ENCODE peak calls at places on chromosomes 6 and 20, in seven cellular contexts. F is thoracic aorta; U is fibroblast of lung; L is heart left ventricle; R is pancreas; Y is stomach; O is CD8-positive, alpha-beta T cell. H is an unnamed sample.

GRCh38 chr6:50185006-50185405 is 135.3 kb upstream of the DEFB112 start:
- DNase-seq in F (no peak), U (no peak), L (no peak), R (no peak), Y (no peak), O (no peak), H (no peak)

GRCh38 chr20:25058051-25058796 is at the start of gene ACSS1:
- DNase-seq in F (no peak), U (peak), L (peak), R (peak), Y (peak), O (peak), H (no peak)

GRCh38 chr6:25883991-25884390 is 9.9 kb upstream of the SLC17A3 start:
- DNase-seq in F (no peak), U (peak), L (no peak), R (no peak), Y (no peak), O (no peak), H (no peak)

GRCh38 chr6:161301338-161301737 is 27.5 kb upstream of the AGPAT4 start:
- DNase-seq in F (no peak), U (peak), L (no peak), R (no peak), Y (no peak), O (no peak), H (no peak)

GRCh38 chr20:46357030-46357514 is 48.8 kb upstream of the CDH22 start:
- DNase-seq in F (no peak), U (no peak), L (no peak), R (no peak), Y (peak), O (no peak), H (no peak)

GRCh38 chr6:109743739-109744138 is 52.6 kb downstream of the FIG4 start:
- DNase-seq in F (no peak), U (peak), L (no peak), R (no peak), Y (no peak), O (no peak), H (peak)

GRCh38 chr6:46772754-46773153 is 20.4 kb upstream of the MEP1A start:
- DNase-seq in F (no peak), U (no peak), L (peak), R (peak), Y (no peak), O (no peak), H (no peak)

GRCh38 chr6:16196260-16196914 is 42.0 kb upstream of the GMPR start:
- DNase-seq in F (no peak), U (no peak), L (no peak), R (no peak), Y (no peak), O (no peak), H (no peak)

GRCh38 chr6:36592221-36592655 is 1.9 kb upstream of the SRSF3 start:
- DNase-seq in F (no peak), U (no peak), L (no peak), R (no peak), Y (no peak), O (no peak), H (no peak)

GRCh38 chr6:150236544-150236943 is 93.7 kb downstream of the PPP1R14C start:
- DNase-seq in F (no peak), U (no peak), L (no peak), R (peak), Y (no peak), O (no peak), H (no peak)

GRCh38 chr6:72272958-72273357 is 348.9 kb upstream of the KCNQ5 start:
- DNase-seq in F (no peak), U (peak), L (no peak), R (no peak), Y (no peak), O (no peak), H (peak)

GRCh38 chr6:47595785-47596184 is 102.6 kb upstream of the ADGRF4 start:
- DNase-seq in F (no peak), U (no peak), L (no peak), R (peak), Y (no peak), O (no peak), H (no peak)

GRCh38 chr6:77837034-77837784 is 184.4 kb downstream of the MEI4 start:
- DNase-seq in F (no peak), U (no peak), L (no peak), R (no peak), Y (no peak), O (no peak), H (no peak)

GRCh38 chr20:21251278-21251677 is 51.9 kb upstream of the XRN2 start:
- DNase-seq in F (no peak), U (peak), L (no peak), R (no peak), Y (no peak), O (no peak), H (no peak)

GRCh38 chr6:89368107-89368506 is 15.6 kb upstream of the UBE2J1 start:
- DNase-seq in F (no peak), U (peak), L (peak), R (peak), Y (peak), O (peak), H (no peak)

GRCh38 chr20:37856932-37857660 is 45.8 kb upstream of the VSTM2L start:
- DNase-seq in F (no peak), U (peak), L (no peak), R (no peak), Y (no peak), O (no peak), H (peak)

GRCh38 chr6:57421503-57421902 is 104.1 kb downstream of the PRIM2 start:
- DNase-seq in F (no peak), U (peak), L (no peak), R (no peak), Y (no peak), O (no peak), H (no peak)

GRCh38 chr6:34152042-34152524 is 6.2 kb upstream of the GRM4 start:
- DNase-seq in F (no peak), U (no peak), L (no peak), R (no peak), Y (no peak), O (no peak), H (no peak)

GRCh38 chr20:59031326-59032022 is 661 bp downstream of the ATP5F1E start:
- DNase-seq in F (no peak), U (no peak), L (no peak), R (no peak), Y (no peak), O (no peak), H (no peak)

GRCh38 chr6:24768361-24768760 is 6.4 kb upstream of the GMNN start:
- DNase-seq in F (no peak), U (peak), L (no peak), R (no peak), Y (no peak), O (no peak), H (no peak)

GRCh38 chr6:75794351-75794846 is 45.4 kb downstream of the MYO6 start:
- DNase-seq in F (no peak), U (no peak), L (no peak), R (no peak), Y (no peak), O (no peak), H (no peak)

GRCh38 chr6:125846292-125847024 is 55.7 kb downstream of the NCOA7 start:
- DNase-seq in F (no peak), U (no peak), L (no peak), R (no peak), Y (no peak), O (no peak), H (no peak)

GRCh38 chr20:49862607-49863200 is 50.1 kb downstream of the SLC9A8 start:
- DNase-seq in F (no peak), U (no peak), L (no peak), R (no peak), Y (no peak), O (no peak), H (no peak)

GRCh38 chr6:10847684-10848083 is 9.3 kb upstream of the MAK start:
- DNase-seq in F (no peak), U (no peak), L (no peak), R (no peak), Y (no peak), O (no peak), H (no peak)

GRCh38 chr6:104527761-104528415 is 331.8 kb downstream of the HACE1 start:
- DNase-seq in F (peak), U (peak), L (no peak), R (no peak), Y (no peak), O (no peak), H (no peak)

GRCh38 chr6:70221025-70221714 is 81.7 kb downstream of the COL9A1 start:
- DNase-seq in F (no peak), U (peak), L (no peak), R (no peak), Y (no peak), O (no peak), H (no peak)

GRCh38 chr6:163725008-163725941 is 310.8 kb downstream of the QKI start:
- DNase-seq in F (no peak), U (no peak), L (no peak), R (no peak), Y (no peak), O (no peak), H (no peak)

GRCh38 chr6:31399589-31400466 is 3.6 kb upstream of the MICA start:
- DNase-seq in F (peak), U (peak), L (peak), R (peak), Y (peak), O (peak), H (peak)

GRCh38 chr6:31401403-31401802 is 2.0 kb upstream of the MICA start:
- DNase-seq in F (no peak), U (peak), L (no peak), R (no peak), Y (peak), O (no peak), H (peak)

GRCh38 chr6:31400467-31401289 is 2.7 kb upstream of the MICA start:
- DNase-seq in F (no peak), U (peak), L (peak), R (peak), Y (peak), O (peak), H (no peak)

GRCh38 chr6:31403283-31403989 is at the start of gene MICA:
- DNase-seq in F (peak), U (peak), L (peak), R (peak), Y (peak), O (peak), H (peak)

GRCh38 chr6:31402324-31403282 is 792 bp upstream of the MICA start:
- DNase-seq in F (no peak), U (peak), L (no peak), R (peak), Y (peak), O (no peak), H (no peak)
- TF ChIP-seq CTCF in F (no peak), U (no peak), L (no peak), R (no peak), Y (no peak), O (no peak), H (no peak)

GRCh38 chr20:8231038-8231437 is 99.0 kb downstream of the PLCB1 start:
- DNase-seq in F (no peak), U (no peak), L (no peak), R (peak), Y (no peak), O (no peak), H (no peak)

GRCh38 chr20:8229090-8229489 is 97.0 kb downstream of the PLCB1 start:
- DNase-seq in F (no peak), U (no peak), L (no peak), R (no peak), Y (no peak), O (no peak), H (no peak)

GRCh38 chr20:8232332-8232731 is 100.3 kb downstream of the PLCB1 start:
- DNase-seq in F (no peak), U (no peak), L (no peak), R (no peak), Y (no peak), O (no peak), H (no peak)

GRCh38 chr20:8234580-8234979 is 102.5 kb downstream of the PLCB1 start:
- DNase-seq in F (no peak), U (no peak), L (no peak), R (no peak), Y (no peak), O (no peak), H (no peak)
- H3K4me3 ChIP-seq in F (no peak), U (no peak), L (no peak), R (no peak), Y (no peak), O (no peak), H (no peak)

GRCh38 chr6:43253401-43253800 is 10.1 kb downstream of the TTBK1 start:
- DNase-seq in F (no peak), U (no peak), L (no peak), R (no peak), Y (no peak), O (no peak), H (no peak)

GRCh38 chr6:43256670-43257664 is 13.7 kb downstream of the TTBK1 start:
- DNase-seq in F (no peak), U (no peak), L (no peak), R (no peak), Y (no peak), O (no peak), H (no peak)

GRCh38 chr6:43254138-43254817 is 11.0 kb downstream of the TTBK1 start:
- DNase-seq in F (no peak), U (no peak), L (no peak), R (no peak), Y (no peak), O (no peak), H (no peak)

GRCh38 chr6:43254846-43255245 is 11.6 kb downstream of the TTBK1 start:
- DNase-seq in F (no peak), U (no peak), L (no peak), R (no peak), Y (no peak), O (no peak), H (no peak)

GRCh38 chr6:43255408-43256054 is 12.2 kb downstream of the TTBK1 start:
- DNase-seq in F (no peak), U (no peak), L (no peak), R (no peak), Y (no peak), O (no peak), H (no peak)
- H3K27ac ChIP-seq in F (no peak), U (no peak), L (no peak), R (no peak), Y (no peak), O (no peak), H (no peak)

DNA sequence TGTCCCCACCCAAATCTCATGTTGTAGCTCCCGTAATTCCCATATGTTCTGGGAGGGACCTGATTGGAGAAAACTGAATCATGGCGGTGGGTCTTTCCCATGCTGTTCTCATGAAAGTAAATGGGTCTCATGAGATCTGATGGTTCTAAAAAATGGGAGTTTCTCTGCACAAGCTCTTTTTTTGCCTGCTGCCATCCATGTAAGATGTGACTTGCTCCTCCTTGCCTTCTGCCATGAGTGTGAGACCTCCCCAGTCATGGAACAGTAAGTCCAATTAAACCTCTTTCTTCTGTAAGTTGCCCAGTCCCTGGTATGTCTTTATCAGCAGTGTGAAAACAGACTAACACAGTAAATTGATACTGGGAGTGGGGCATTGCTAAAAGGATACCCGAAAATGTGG is 1218.4 kb upstream of the CITED2 start:
- DNase-seq in F (no peak), U (no peak), L (no peak), R (no peak), Y (no peak), O (no peak), H (no peak)
- TF ChIP-seq CTCF in F (no peak), U (no peak), L (no peak), R (no peak), Y (no peak), O (no peak), H (no peak)

GRCh38 chr20:54711061-54711460 is 235.7 kb downstream of the DOK5 start:
- DNase-seq in F (no peak), U (no peak), L (no peak), R (no peak), Y (no peak), O (no peak), H (no peak)

GRCh38 chr20:54713727-54714126 is 238.3 kb downstream of the DOK5 start:
- DNase-seq in F (no peak), U (no peak), L (no peak), R (peak), Y (no peak), O (no peak), H (no peak)

GRCh38 chr20:54716790-54717189 is 241.4 kb downstream of the DOK5 start:
- DNase-seq in F (no peak), U (no peak), L (no peak), R (no peak), Y (no peak), O (no peak), H (no peak)

GRCh38 chr20:54714817-54715216 is 239.4 kb downstream of the DOK5 start:
- DNase-seq in F (no peak), U (no peak), L (no peak), R (no peak), Y (no peak), O (no peak), H (no peak)

DNA sequence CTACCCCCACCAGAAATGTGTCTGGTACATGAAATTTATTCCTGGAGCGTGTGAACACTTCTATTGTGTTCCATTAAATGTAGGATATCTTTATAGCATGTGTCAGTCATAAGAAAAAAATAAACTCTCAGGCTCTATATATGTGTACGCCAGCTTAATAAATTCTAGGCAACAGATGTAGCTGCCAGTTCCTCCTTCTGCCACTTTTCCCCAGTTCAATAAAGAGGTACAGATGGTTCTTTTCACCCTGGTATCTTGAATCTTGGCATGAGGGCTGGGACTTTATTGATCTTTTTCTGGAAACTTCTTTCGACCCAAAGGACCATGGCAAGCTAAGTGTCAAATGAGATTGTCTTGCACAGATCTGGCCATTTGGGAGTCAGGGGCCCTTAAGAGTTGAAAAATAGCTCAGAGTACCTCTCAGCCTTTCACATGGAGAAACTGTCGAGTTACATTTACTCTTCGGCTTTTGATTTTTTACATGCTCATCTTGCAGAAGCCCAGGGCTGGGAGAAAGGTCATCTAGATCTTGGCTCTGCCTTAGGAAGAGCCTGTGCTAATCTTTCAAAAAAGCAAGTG is 240.9 kb downstream of the DOK5 start:
- DNase-seq in F (no peak), U (no peak), L (no peak), R (no peak), Y (no peak), O (no peak), H (no peak)
- H3K4me3 ChIP-seq in F (no peak), U (no peak), L (no peak), R (no peak), Y (no peak), O (no peak), H (no peak)

DNA sequence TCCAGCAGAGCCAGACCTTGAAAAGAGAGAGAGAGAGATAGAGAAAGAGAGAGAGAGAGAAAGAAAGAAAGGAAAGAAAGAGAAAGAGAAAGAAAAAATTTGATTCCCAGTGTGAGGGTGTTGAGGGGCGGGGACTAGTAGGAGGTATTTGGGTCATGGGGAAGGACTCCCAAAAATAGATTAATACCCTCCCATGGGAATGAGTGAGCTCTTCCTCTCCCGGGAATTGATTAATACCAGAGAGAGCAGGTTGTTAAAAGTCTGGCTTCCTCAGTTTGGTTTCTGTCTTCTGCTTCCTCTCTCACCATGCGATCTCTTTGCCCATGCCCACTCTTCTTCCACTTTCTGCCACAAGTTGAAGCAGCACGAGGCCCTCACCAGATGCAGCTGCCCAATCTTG is 28.8 kb upstream of the CFAP206 start:
- DNase-seq in F (no peak), U (no peak), L (no peak), R (no peak), Y (no peak), O (no peak), H (no peak)
- H3K27ac ChIP-seq in F (no peak), U (no peak), L (no peak), R (no peak), Y (no peak), O (no peak), H (no peak)

DNA sequence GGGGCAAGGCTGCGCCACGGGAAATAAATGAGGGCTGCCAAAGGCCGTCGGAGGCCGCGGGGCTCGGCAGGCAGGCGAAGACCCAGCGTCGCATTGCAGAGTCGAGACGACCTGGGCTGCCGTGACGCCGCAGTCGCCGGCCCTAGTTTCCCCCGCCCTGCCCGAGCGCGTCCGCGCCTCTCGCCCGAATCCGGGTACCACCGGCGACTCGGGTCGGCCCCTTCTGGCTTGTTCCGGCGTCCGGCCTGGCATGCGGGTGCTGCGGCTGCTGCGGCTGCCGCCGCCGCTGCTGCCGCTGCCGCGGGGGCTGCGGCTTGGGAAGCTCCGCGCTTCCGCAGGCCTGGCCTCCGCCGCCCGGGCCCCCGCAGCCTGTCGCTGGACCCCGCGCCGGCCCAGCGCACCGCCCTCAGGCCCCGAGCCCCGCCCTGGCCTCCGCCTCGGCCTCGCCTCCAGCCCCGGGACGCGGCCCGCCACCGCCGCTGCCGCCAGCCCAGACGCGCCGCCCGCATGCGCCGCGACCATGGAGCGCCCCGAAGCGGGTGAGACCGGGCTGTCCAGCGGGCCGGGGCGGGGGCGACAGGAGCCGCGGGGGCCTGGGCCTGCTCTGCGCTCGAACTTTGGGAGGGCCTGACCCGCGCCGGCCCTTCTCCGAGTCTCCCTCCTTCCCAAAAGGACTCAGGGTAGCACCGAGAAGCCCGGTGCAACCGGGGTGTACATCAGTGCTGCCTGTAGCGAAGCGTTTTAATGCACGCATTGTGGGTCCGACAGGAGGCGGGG is at the start of gene AKAP7:
- DNase-seq in F (peak), U (peak), L (peak), R (peak), Y (peak), O (peak), H (no peak)
- TF ChIP-seq CTCF in F (no peak), U (no peak), L (no peak), R (no peak), Y (no peak), O (no peak), H (no peak)

H was measured in AG04450.